ENCODE peak calls at places on chromosomes 7 and 10, in seven cellular contexts. L, K, P, R, O, T and E are unnamed samples.
A peak's percentile ranks its signal among the peaks of the same experiment; 100 is the strongest.

GRCh38 chr7:128434413-128435310 is 21.0 kb upstream of the HILPDA start:
- DNase-seq in L (peak; percentile 59), K (no peak), P (no peak), R (no peak), O (no peak), T (no peak), E (no peak)

GRCh38 chr10:69647101-69647500 is 17.1 kb downstream of the FAM241B start:
- DNase-seq in L (no peak), K (no peak), P (no peak), R (no peak), O (no peak), T (no peak), E (no peak)

GRCh38 chr10:116038259-116038658 is 234.7 kb downstream of the GFRA1 start:
- DNase-seq in L (peak; percentile 37), K (no peak), P (no peak), R (no peak), O (no peak), T (no peak), E (no peak)

GRCh38 chr10:34171957-34172527 is 643.1 kb downstream of the PARD3 start:
- DNase-seq in L (no peak), K (no peak), P (no peak), R (no peak), O (no peak), T (no peak), E (no peak)

GRCh38 chr7:360454-361100 is 70.6 kb downstream of the FOXL3 start:
- DNase-seq in L (no peak), K (no peak), P (no peak), R (no peak), O (no peak), T (no peak), E (no peak)

GRCh38 chr7:25739096-25739495 is 412.9 kb upstream of the NFE2L3 start:
- DNase-seq in L (no peak), K (no peak), P (no peak), R (no peak), O (no peak), T (no peak), E (no peak)

GRCh38 chr10:36168777-36169176 is 526.7 kb upstream of the FZD8 start:
- DNase-seq in L (no peak), K (no peak), P (no peak), R (no peak), O (no peak), T (no peak), E (no peak)

GRCh38 chr7:55212838-55213237 is 152.3 kb upstream of the LANCL2 start:
- DNase-seq in L (no peak), K (no peak), P (no peak), R (no peak), O (peak; percentile 74), T (no peak), E (no peak)

GRCh38 chr10:88835095-88835909 is 16.3 kb downstream of the ANKRD22 start:
- DNase-seq in L (peak; percentile 68), K (peak; percentile 83), P (peak; percentile 47), R (no peak), O (peak; percentile 64), T (peak; percentile 59), E (peak; percentile 86)

DNA sequence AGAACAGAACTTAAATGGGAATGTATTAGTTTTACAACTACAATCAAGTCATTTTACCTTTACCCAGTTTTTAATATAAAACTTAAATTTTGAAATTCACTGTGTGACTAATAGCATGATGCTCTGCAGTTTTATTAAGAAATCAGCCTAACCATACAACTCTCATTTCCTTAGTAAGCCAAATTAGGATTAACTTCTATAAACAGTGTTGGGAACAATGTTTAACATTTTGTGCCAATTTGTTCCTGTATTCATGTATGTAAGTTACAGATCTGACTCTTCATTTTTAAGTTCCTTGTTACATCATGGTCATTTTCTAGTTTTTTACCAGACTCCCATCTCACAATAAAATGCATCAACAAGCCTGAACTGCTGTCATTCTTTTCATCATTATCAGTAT is 209.8 kb downstream of the ZEB1 start:
- DNase-seq in L (no peak), K (no peak), P (no peak), R (no peak), O (no peak), T (no peak), E (no peak)
- TF ChIP-seq SIN3A in L (no peak), K (no peak), P (no peak), R (no peak), O (no peak), T (no peak), E (no peak)

GRCh38 chr7:41834805-41835694 is 132.2 kb upstream of the INHBA start:
- DNase-seq in L (no peak), K (no peak), P (no peak), R (no peak), O (no peak), T (no peak), E (no peak)
- H3K4me3 ChIP-seq in L (no peak overlapping the region), K (no peak overlapping the region), P (no peak overlapping the region), R (no peak overlapping the region), O (no peak overlapping the region), T (no peak overlapping the region), E (no peak overlapping the region)

DNA sequence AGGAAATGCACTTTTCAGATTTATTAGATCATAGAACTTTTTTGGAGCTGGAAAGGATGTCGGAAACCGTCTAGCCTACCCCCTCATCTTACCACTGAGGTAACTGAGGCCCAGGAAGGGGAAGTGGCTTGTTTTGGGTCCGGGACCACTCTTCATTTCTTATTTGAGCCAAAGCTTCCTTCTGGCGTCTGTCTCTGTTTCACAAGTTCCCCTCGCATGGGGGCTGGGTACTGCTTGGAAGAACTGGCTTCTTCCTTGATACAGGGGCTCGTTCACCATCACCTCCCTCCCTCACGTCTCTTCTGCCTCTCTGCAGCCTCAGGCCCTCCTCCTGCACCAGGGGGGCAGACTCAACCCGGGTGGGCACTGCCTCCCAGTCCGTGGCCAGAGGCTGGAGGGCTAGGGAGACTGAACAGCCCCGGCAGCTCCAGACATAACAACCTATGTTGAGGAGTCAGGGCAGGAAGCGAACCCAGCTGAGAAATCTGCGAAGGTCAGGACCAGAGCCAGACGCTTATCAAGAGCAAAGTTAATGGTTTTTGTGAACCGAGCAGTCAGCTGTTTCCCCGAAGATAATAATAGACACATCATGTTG is 12.9 kb downstream of the HTRA1 start:
- DNase-seq in L (no peak), K (no peak), P (no peak), R (no peak), O (peak; percentile 60), T (no peak), E (no peak)
- TF ChIP-seq SIN3A in L (no peak), K (no peak), P (no peak), R (no peak), O (no peak), T (no peak), E (no peak)

GRCh38 chr7:107998660-107999480 is 4.1 kb downstream of the LAMB1 start:
- DNase-seq in L (no peak), K (no peak), P (no peak), R (no peak), O (no peak), T (no peak), E (no peak)
- H3K4me3 ChIP-seq in L (no peak overlapping the region), K (no peak overlapping the region), P (no peak overlapping the region), R (no peak overlapping the region), O (no peak overlapping the region), T (no peak overlapping the region), E (peak overlapping the region; percentile 11)